ENCODE peak calls at places on chromosome 5, in nine cellular contexts. One of them, this sample, is unnamed.
A peak's percentile ranks its signal among the peaks of the same experiment; 100 is the strongest.

GRCh38 chr5:75640826-75641225 is 29.6 kb downstream of the ANKDD1B start:
- DNase-seq in SJSA1: no peak
- DNase-seq in esophagus squamous epithelium: no peak
- DNase-seq in A549: no peak
- DNase-seq in aorta: no peak
- DNase-seq in Peyer's patch: no peak
- DNase-seq in upper lobe of right lung: no peak
- DNase-seq in endodermal cell: no peak
- DNase-seq in left ventricle myocardium inferior: no peak
- DNase-seq in this sample: no peak

GRCh38 chr5:93621340-93621872 is 38.4 kb downstream of the NR2F1 start:
- DNase-seq in SJSA1: peak; percentile 71
- DNase-seq in esophagus squamous epithelium: no peak
- DNase-seq in A549: peak; percentile 64
- DNase-seq in aorta: peak; percentile 83
- DNase-seq in Peyer's patch: no peak
- DNase-seq in upper lobe of right lung: peak; percentile 89
- DNase-seq in endodermal cell: peak; percentile 89
- DNase-seq in left ventricle myocardium inferior: peak; percentile 81
- DNase-seq in this sample: no peak

GRCh38 chr5:143682221-143682620 is 129.7 kb upstream of the HMHB1 start:
- DNase-seq in SJSA1: no peak
- DNase-seq in esophagus squamous epithelium: no peak
- DNase-seq in A549: no peak
- DNase-seq in aorta: no peak
- DNase-seq in Peyer's patch: no peak
- DNase-seq in upper lobe of right lung: no peak
- DNase-seq in endodermal cell: no peak
- DNase-seq in left ventricle myocardium inferior: no peak
- DNase-seq in this sample: no peak

GRCh38 chr5:141618030-141618803 is 583 bp downstream of the DIAPH1 start:
- DNase-seq in SJSA1: peak; percentile 58
- DNase-seq in esophagus squamous epithelium: no peak
- DNase-seq in A549: peak; percentile 55
- DNase-seq in aorta: peak; percentile 70
- DNase-seq in Peyer's patch: peak; percentile 55
- DNase-seq in upper lobe of right lung: peak; percentile 88
- DNase-seq in endodermal cell: peak; percentile 90
- DNase-seq in left ventricle myocardium inferior: no peak
- DNase-seq in this sample: peak; percentile 42

GRCh38 chr5:149257875-149258705 is 13.6 kb upstream of the AFAP1L1 start:
- DNase-seq in SJSA1: peak; percentile 74
- DNase-seq in esophagus squamous epithelium: no peak
- DNase-seq in A549: no peak
- DNase-seq in aorta: no peak
- DNase-seq in Peyer's patch: no peak
- DNase-seq in upper lobe of right lung: no peak
- DNase-seq in endodermal cell: no peak
- DNase-seq in left ventricle myocardium inferior: no peak
- DNase-seq in this sample: no peak

GRCh38 chr5:180070726-180071417 is 687 bp downstream of the RNF130 start:
- DNase-seq in SJSA1: no peak
- DNase-seq in esophagus squamous epithelium: no peak
- DNase-seq in A549: peak; percentile 33
- DNase-seq in aorta: no peak
- DNase-seq in Peyer's patch: peak; percentile 28
- DNase-seq in upper lobe of right lung: no peak
- DNase-seq in endodermal cell: peak; percentile 79
- DNase-seq in left ventricle myocardium inferior: peak; percentile 40
- DNase-seq in this sample: no peak

GRCh38 chr5:610011-610743 is 2.0 kb upstream of the CEP72 start:
- DNase-seq in SJSA1: peak; percentile 35
- DNase-seq in esophagus squamous epithelium: no peak
- DNase-seq in A549: no peak
- DNase-seq in aorta: no peak
- DNase-seq in Peyer's patch: no peak
- DNase-seq in upper lobe of right lung: no peak
- DNase-seq in endodermal cell: no peak
- DNase-seq in left ventricle myocardium inferior: no peak
- DNase-seq in this sample: no peak

GRCh38 chr5:173834070-173834771 is 53.9 kb upstream of the CPEB4 start:
- DNase-seq in SJSA1: no peak
- DNase-seq in esophagus squamous epithelium: no peak
- DNase-seq in A549: no peak
- DNase-seq in aorta: no peak
- DNase-seq in Peyer's patch: no peak
- DNase-seq in upper lobe of right lung: no peak
- DNase-seq in endodermal cell: no peak
- DNase-seq in left ventricle myocardium inferior: no peak
- DNase-seq in this sample: no peak

GRCh38 chr5:138502121-138502520 is 36.8 kb downstream of the EGR1 start:
- DNase-seq in SJSA1: no peak
- DNase-seq in esophagus squamous epithelium: no peak
- DNase-seq in A549: no peak
- DNase-seq in aorta: no peak
- DNase-seq in Peyer's patch: no peak
- DNase-seq in upper lobe of right lung: no peak
- DNase-seq in endodermal cell: no peak
- DNase-seq in left ventricle myocardium inferior: no peak
- DNase-seq in this sample: no peak

GRCh38 chr5:167710444-167711025 is 580.9 kb upstream of the WWC1 start:
- DNase-seq in SJSA1: no peak
- DNase-seq in esophagus squamous epithelium: no peak
- DNase-seq in A549: no peak
- DNase-seq in aorta: no peak
- DNase-seq in Peyer's patch: no peak
- DNase-seq in upper lobe of right lung: no peak
- DNase-seq in endodermal cell: no peak
- DNase-seq in left ventricle myocardium inferior: no peak
- DNase-seq in this sample: no peak

GRCh38 chr5:140131967-140132409 is 6.3 kb downstream of the IGIP start:
- DNase-seq in SJSA1: peak; percentile 83
- DNase-seq in esophagus squamous epithelium: no peak
- DNase-seq in A549: no peak
- DNase-seq in aorta: peak; percentile 73
- DNase-seq in Peyer's patch: no peak
- DNase-seq in upper lobe of right lung: peak; percentile 80
- DNase-seq in endodermal cell: no peak
- DNase-seq in left ventricle myocardium inferior: no peak
- DNase-seq in this sample: no peak

GRCh38 chr5:150785950-150786349 is 7.4 kb downstream of the SMIM3 start:
- DNase-seq in SJSA1: no peak
- DNase-seq in esophagus squamous epithelium: no peak
- DNase-seq in A549: no peak
- DNase-seq in aorta: no peak
- DNase-seq in Peyer's patch: no peak
- DNase-seq in upper lobe of right lung: no peak
- DNase-seq in endodermal cell: no peak
- DNase-seq in left ventricle myocardium inferior: no peak
- DNase-seq in this sample: no peak

GRCh38 chr5:168881427-168882149 is 302.4 kb upstream of the PANK3 start:
- DNase-seq in SJSA1: peak; percentile 86
- DNase-seq in esophagus squamous epithelium: no peak
- DNase-seq in A549: no peak
- DNase-seq in aorta: no peak
- DNase-seq in Peyer's patch: no peak
- DNase-seq in upper lobe of right lung: no peak
- DNase-seq in endodermal cell: peak; percentile 90
- DNase-seq in left ventricle myocardium inferior: no peak
- DNase-seq in this sample: no peak

GRCh38 chr5:172595591-172596455 is 45.2 kb upstream of the NEURL1B start:
- DNase-seq in SJSA1: no peak
- DNase-seq in esophagus squamous epithelium: no peak
- DNase-seq in A549: no peak
- DNase-seq in aorta: no peak
- DNase-seq in Peyer's patch: no peak
- DNase-seq in upper lobe of right lung: no peak
- DNase-seq in endodermal cell: peak; percentile 41
- DNase-seq in left ventricle myocardium inferior: peak; percentile 5
- DNase-seq in this sample: no peak

GRCh38 chr5:137833463-137833862 is 34.2 kb upstream of the MYOT start:
- DNase-seq in SJSA1: no peak
- DNase-seq in esophagus squamous epithelium: no peak
- DNase-seq in A549: peak; percentile 63
- DNase-seq in aorta: no peak
- DNase-seq in Peyer's patch: no peak
- DNase-seq in upper lobe of right lung: no peak
- DNase-seq in endodermal cell: peak; percentile 57
- DNase-seq in left ventricle myocardium inferior: no peak
- DNase-seq in this sample: no peak

GRCh38 chr5:59722875-59723274 is 170.7 kb downstream of the PDE4D start:
- DNase-seq in SJSA1: no peak
- DNase-seq in esophagus squamous epithelium: no peak
- DNase-seq in A549: no peak
- DNase-seq in aorta: no peak
- DNase-seq in Peyer's patch: no peak
- DNase-seq in upper lobe of right lung: no peak
- DNase-seq in endodermal cell: no peak
- DNase-seq in left ventricle myocardium inferior: no peak
- DNase-seq in this sample: no peak

GRCh38 chr5:33229216-33229615 is 211.5 kb upstream of the TARS1 start:
- DNase-seq in SJSA1: no peak
- DNase-seq in esophagus squamous epithelium: no peak
- DNase-seq in A549: no peak
- DNase-seq in aorta: no peak
- DNase-seq in Peyer's patch: no peak
- DNase-seq in upper lobe of right lung: no peak
- DNase-seq in endodermal cell: no peak
- DNase-seq in left ventricle myocardium inferior: peak; percentile 21
- DNase-seq in this sample: no peak

GRCh38 chr5:24681106-24681505 is 36.3 kb upstream of the CDH10 start:
- DNase-seq in SJSA1: no peak
- DNase-seq in esophagus squamous epithelium: no peak
- DNase-seq in A549: no peak
- DNase-seq in aorta: no peak
- DNase-seq in Peyer's patch: no peak
- DNase-seq in upper lobe of right lung: no peak
- DNase-seq in endodermal cell: no peak
- DNase-seq in left ventricle myocardium inferior: no peak
- DNase-seq in this sample: no peak

GRCh38 chr5:35405938-35406337 is 175.7 kb upstream of the PRLR start:
- DNase-seq in SJSA1: no peak
- DNase-seq in esophagus squamous epithelium: no peak
- DNase-seq in A549: no peak
- DNase-seq in aorta: no peak
- DNase-seq in Peyer's patch: no peak
- DNase-seq in upper lobe of right lung: no peak
- DNase-seq in endodermal cell: no peak
- DNase-seq in left ventricle myocardium inferior: no peak
- DNase-seq in this sample: no peak
- H3K4me1 ChIP-seq in SJSA1: no peaks in the 10 kb centered on the region
- H3K4me1 ChIP-seq in esophagus squamous epithelium: no peaks in the 10 kb centered on the region
- H3K4me1 ChIP-seq in A549: no peaks in the 10 kb centered on the region
- H3K4me1 ChIP-seq in aorta: no peaks in the 10 kb centered on the region
- H3K4me1 ChIP-seq in Peyer's patch: no peaks in the 10 kb centered on the region
- H3K4me1 ChIP-seq in upper lobe of right lung: no peaks in the 10 kb centered on the region
- H3K4me1 ChIP-seq in endodermal cell: no peaks in the 10 kb centered on the region
- H3K4me1 ChIP-seq in left ventricle myocardium inferior: no peaks in the 10 kb centered on the region
- H3K4me1 ChIP-seq in this sample: no peaks in the 10 kb centered on the region

DNA sequence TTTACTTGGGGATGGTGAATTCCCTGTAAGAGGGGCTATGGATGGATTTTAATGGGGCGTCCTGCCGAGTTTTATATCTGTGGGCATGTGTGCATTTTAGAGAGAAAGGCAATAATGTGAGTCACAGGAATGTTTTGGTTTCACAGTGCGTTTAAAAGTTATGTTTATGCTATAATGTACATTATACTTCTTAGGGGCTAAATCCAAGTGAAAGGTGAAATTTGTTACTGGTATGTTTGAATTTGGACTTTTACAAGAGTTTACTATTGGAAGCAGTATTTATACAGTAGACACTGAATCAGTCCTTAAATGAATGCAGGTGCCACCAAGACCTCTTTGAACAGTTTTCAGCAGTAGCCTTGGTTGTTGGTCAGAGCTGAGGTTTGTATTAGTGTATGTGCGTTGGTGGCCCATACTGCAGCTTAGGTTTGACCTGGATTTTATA is 5.6 kb downstream of the JMY start:
- DNase-seq in SJSA1: no peak
- DNase-seq in esophagus squamous epithelium: no peak
- DNase-seq in A549: no peak
- DNase-seq in aorta: no peak
- DNase-seq in Peyer's patch: no peak
- DNase-seq in upper lobe of right lung: no peak
- DNase-seq in endodermal cell: no peak
- DNase-seq in left ventricle myocardium inferior: no peak
- DNase-seq in this sample: no peak
- H3K27ac ChIP-seq in SJSA1: no peak overlapping the region
- H3K27ac ChIP-seq in esophagus squamous epithelium: no peak overlapping the region
- H3K27ac ChIP-seq in A549: no peak overlapping the region
- H3K27ac ChIP-seq in aorta: no peak overlapping the region
- H3K27ac ChIP-seq in Peyer's patch: no peak overlapping the region
- H3K27ac ChIP-seq in upper lobe of right lung: no peak overlapping the region
- H3K27ac ChIP-seq in endodermal cell: no peak overlapping the region
- H3K27ac ChIP-seq in left ventricle myocardium inferior: no peak overlapping the region
- H3K27ac ChIP-seq in this sample: no peak overlapping the region

DNA sequence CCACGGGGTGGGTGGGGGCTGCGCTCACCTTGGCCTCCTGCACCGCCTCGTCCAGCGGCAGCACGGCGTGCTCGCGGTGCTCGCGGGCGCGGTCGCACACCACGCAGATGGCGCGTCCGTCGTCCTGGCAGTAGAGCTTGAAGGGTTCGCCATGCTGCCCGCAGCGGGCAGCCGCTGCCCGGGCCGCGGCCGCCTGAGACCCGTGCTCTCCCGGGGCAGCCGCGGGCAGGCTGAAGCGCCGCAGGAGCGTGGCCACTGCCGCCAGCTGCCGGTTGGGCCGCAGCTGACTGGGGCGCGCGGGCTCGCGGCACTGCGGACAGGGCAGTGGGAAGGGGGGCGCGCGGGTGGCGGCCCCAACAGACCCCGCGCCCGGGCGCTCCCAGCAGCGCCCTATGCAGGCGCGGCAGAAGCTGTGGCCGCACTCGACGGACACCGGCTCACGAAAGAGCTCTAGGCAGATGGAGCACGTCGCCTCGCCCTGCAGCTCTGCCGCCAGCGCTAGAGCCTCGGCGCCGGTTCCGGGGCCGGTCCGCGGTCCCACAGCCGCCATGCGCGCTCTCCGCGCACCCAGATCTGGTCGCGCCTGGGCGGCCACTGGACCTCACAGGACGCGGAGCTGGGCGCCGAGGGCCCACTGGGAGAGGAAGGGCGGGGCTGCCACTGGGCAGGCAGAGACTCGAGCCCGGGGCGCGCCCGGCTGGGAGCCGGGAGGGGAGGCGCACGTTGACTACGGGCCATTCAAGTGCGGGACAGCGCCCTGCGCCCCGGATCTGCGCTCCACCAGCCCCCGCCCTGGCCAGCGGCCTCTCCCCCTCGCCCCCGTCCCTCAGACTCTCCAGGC is at the start of gene TRIM7:
- DNase-seq in SJSA1: peak; percentile 91
- DNase-seq in esophagus squamous epithelium: no peak
- DNase-seq in A549: peak; percentile 65
- DNase-seq in aorta: peak; percentile 80
- DNase-seq in Peyer's patch: no peak
- DNase-seq in upper lobe of right lung: peak; percentile 80
- DNase-seq in endodermal cell: peak; percentile 81
- DNase-seq in left ventricle myocardium inferior: peak; percentile 69
- DNase-seq in this sample: no peak
- H3K4me1 ChIP-seq in SJSA1: peaks cover 18% of the 10 kb centered on the region
- H3K4me1 ChIP-seq in esophagus squamous epithelium: peaks cover 13% of the 10 kb centered on the region
- H3K4me1 ChIP-seq in A549: peaks cover 15% of the 10 kb centered on the region
- H3K4me1 ChIP-seq in aorta: no peaks in the 10 kb centered on the region
- H3K4me1 ChIP-seq in Peyer's patch: peaks cover 26% of the 10 kb centered on the region
- H3K4me1 ChIP-seq in upper lobe of right lung: peaks cover 24% of the 10 kb centered on the region
- H3K4me1 ChIP-seq in endodermal cell: no peaks in the 10 kb centered on the region
- H3K4me1 ChIP-seq in left ventricle myocardium inferior: peaks cover 37% of the 10 kb centered on the region
- H3K4me1 ChIP-seq in this sample: peaks cover 17% of the 10 kb centered on the region

GRCh38 chr5:87190041-87190440 is 77.6 kb upstream of the RASA1 start:
- DNase-seq in SJSA1: no peak
- DNase-seq in esophagus squamous epithelium: no peak
- DNase-seq in A549: no peak
- DNase-seq in aorta: no peak
- DNase-seq in Peyer's patch: no peak
- DNase-seq in upper lobe of right lung: no peak
- DNase-seq in endodermal cell: no peak
- DNase-seq in left ventricle myocardium inferior: no peak
- DNase-seq in this sample: no peak
- H3K27ac ChIP-seq in SJSA1: no peak overlapping the region
- H3K27ac ChIP-seq in esophagus squamous epithelium: no peak overlapping the region
- H3K27ac ChIP-seq in A549: no peak overlapping the region
- H3K27ac ChIP-seq in aorta: no peak overlapping the region
- H3K27ac ChIP-seq in Peyer's patch: no peak overlapping the region
- H3K27ac ChIP-seq in upper lobe of right lung: no peak overlapping the region
- H3K27ac ChIP-seq in endodermal cell: no peak overlapping the region
- H3K27ac ChIP-seq in left ventricle myocardium inferior: no peak overlapping the region
- H3K27ac ChIP-seq in this sample: no peak overlapping the region